ENCODE peak calls at places on chromosomes 4 and X, in seven cellular contexts. L, B, O, D, A, J and F are unnamed samples.

GRCh38 chrX:109535578-109535977 is 1.1 kb upstream of the NXT2 start:
- DNase-seq in L (no peak), B (no peak), O (no peak), D (no peak), A (no peak), J (no peak), F (no peak)

GRCh38 chr4:57077550-57078311 is 32.5 kb downstream of the IGFBP7 start:
- DNase-seq in L (peak), B (no peak), O (no peak), D (no peak), A (no peak), J (no peak), F (no peak)

GRCh38 chr4:147927377-147928137 is 195.7 kb downstream of the ARHGAP10 start:
- DNase-seq in L (peak), B (no peak), O (no peak), D (peak), A (peak), J (no peak), F (no peak)

GRCh38 chr4:102422843-102423242 is 77.6 kb upstream of the SLC39A8 start:
- DNase-seq in L (no peak), B (no peak), O (no peak), D (no peak), A (no peak), J (no peak), F (no peak)

GRCh38 chrX:139815771-139816170 is 107.8 kb upstream of the MCF2 start:
- DNase-seq in L (no peak), B (no peak), O (no peak), D (no peak), A (no peak), J (no peak), F (no peak)

GRCh38 chr4:142386450-142386849 is 459.7 kb downstream of the INPP4B start:
- DNase-seq in L (no peak), B (no peak), O (no peak), D (no peak), A (no peak), J (no peak), F (no peak)

GRCh38 chr4:105058177-105058812 is 88.4 kb upstream of the TET2 start:
- DNase-seq in L (peak), B (no peak), O (no peak), D (no peak), A (no peak), J (no peak), F (no peak)

GRCh38 chr4:146340798-146341197 is 126.5 kb downstream of the REELD1 start:
- DNase-seq in L (peak), B (no peak), O (no peak), D (no peak), A (no peak), J (no peak), F (no peak)

GRCh38 chrX:150100261-150100660 is 162.0 kb upstream of the EOLA2 start:
- DNase-seq in L (peak), B (no peak), O (no peak), D (no peak), A (no peak), J (no peak), F (no peak)

GRCh38 chr4:1249731-1250526 is 999 bp upstream of the CTBP1 start:
- DNase-seq in L (no peak), B (peak), O (no peak), D (peak), A (no peak), J (no peak), F (no peak)

GRCh38 chr4:149952101-149952500 is 126.1 kb upstream of the DCLK2 start:
- DNase-seq in L (no peak), B (no peak), O (no peak), D (no peak), A (no peak), J (no peak), F (no peak)

GRCh38 chr4:149961876-149962597 is 116.2 kb upstream of the DCLK2 start:
- DNase-seq in L (peak), B (no peak), O (no peak), D (no peak), A (no peak), J (no peak), F (no peak)

GRCh38 chr4:149959391-149959790 is 118.9 kb upstream of the DCLK2 start:
- DNase-seq in L (peak), B (no peak), O (no peak), D (no peak), A (no peak), J (no peak), F (no peak)

GRCh38 chr4:149951501-149951900 is 126.7 kb upstream of the DCLK2 start:
- DNase-seq in L (no peak), B (no peak), O (no peak), D (no peak), A (no peak), J (no peak), F (no peak)

GRCh38 chr4:149956678-149957077 is 121.6 kb upstream of the DCLK2 start:
- DNase-seq in L (no peak), B (no peak), O (no peak), D (no peak), A (no peak), J (no peak), F (no peak)
- TF ChIP-seq CTCF in L (no peak), B (no peak), O (no peak), D (no peak), A (no peak), J (no peak), F (no peak)

GRCh38 chrX:10603612-10604011 is 16.8 kb downstream of the MID1 start:
- DNase-seq in L (no peak), B (no peak), O (no peak), D (no peak), A (no peak), J (no peak), F (no peak)

GRCh38 chrX:10600479-10600878 is 19.9 kb downstream of the MID1 start:
- DNase-seq in L (no peak), B (no peak), O (no peak), D (no peak), A (no peak), J (no peak), F (no peak)

GRCh38 chrX:10602646-10603045 is 17.7 kb downstream of the MID1 start:
- DNase-seq in L (no peak), B (no peak), O (no peak), D (no peak), A (no peak), J (no peak), F (no peak)

GRCh38 chrX:10598540-10598939 is 21.8 kb downstream of the MID1 start:
- DNase-seq in L (no peak), B (no peak), O (no peak), D (no peak), A (peak), J (no peak), F (no peak)

DNA sequence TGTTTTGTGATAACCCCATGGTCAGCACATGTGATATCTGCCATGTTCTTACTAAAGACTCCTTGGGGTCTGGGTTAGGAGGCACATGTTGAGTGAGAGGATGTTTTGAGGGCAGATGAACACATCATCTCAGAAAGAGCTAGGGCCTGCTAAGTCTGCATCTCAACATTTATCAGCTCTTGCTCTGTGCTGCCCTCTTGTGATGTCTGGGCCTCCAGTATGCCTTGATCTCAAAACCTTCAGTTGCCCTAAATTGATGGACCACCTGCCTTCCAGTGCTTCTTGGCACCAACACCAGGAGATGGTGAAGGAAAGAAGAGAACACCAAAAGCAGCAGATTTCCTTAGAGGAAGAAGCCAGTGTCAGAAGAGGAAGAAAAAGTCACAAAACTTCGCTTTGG is 22.5 kb downstream of the MID1 start:
- DNase-seq in L (peak), B (peak), O (no peak), D (no peak), A (peak), J (peak), F (no peak)
- TF ChIP-seq CTCF in L (peak), B (no peak), O (no peak), D (peak), A (peak), J (peak), F (peak)

GRCh38 chr4:114659386-114660008 is 60.9 kb downstream of the UGT8 start:
- DNase-seq in L (peak), B (peak), O (peak), D (no peak), A (peak), J (peak), F (peak)
- TF ChIP-seq CTCF in L (peak), B (peak), O (peak), D (peak), A (peak), J (peak), F (peak)

DNA sequence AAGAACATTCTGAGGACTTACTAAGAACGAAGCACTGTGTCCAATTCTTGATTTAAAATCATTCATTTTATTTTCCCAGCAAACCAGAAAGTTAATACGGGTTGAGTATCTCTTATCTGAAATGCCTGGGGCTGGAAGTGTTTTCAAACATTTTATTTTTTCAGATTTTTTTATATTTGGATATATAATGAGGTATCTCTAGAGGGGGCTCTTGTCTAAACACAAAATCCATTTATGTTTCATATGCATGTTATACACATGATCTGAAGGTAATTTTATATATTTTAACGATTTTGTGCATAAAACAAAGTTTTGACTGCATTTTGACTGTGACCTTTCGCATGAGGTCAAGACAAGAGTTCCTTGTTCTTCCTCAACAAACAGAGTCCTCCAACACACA is 320.9 kb downstream of the ASMT start:
- DNase-seq in L (no peak), B (no peak), O (no peak), D (no peak), A (no peak), J (no peak), F (no peak)
- TF ChIP-seq CTCF in L (no peak), B (no peak), O (no peak), D (no peak), A (no peak), J (no peak), F (no peak)

GRCh38 chr4:25159837-25160713 is at the start of gene SEPSECS:
- DNase-seq in L (peak), B (peak), O (peak), D (peak), A (peak), J (peak), F (peak)
- TF ChIP-seq CTCF in L (no peak), B (no peak), O (no peak), D (no peak), A (no peak), J (no peak), F (no peak)

DNA sequence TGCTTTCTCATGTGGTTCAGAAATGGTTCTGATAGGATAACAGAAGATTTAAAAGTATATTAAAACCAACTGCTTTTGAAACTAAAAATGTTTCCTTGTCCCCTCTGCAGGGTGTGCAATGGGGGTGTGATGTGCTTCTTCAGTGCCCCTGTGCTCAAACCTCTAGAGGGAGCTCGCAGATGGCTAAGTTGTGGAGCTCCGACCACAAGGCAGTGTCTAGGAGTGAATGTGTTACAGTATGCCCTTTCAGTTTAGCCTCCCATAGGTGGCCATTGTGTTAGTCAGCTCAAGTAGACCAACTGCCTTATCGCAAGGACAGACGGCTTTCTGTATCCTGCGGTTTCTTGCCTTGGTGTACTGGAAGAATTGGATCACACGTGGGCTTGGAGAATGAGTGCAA is 130.5 kb downstream of the TENT5D start:
- DNase-seq in L (no peak), B (no peak), O (no peak), D (no peak), A (no peak), J (peak), F (no peak)
- TF ChIP-seq CTCF in L (no peak), B (no peak), O (no peak), D (no peak), A (no peak), J (peak), F (no peak)

GRCh38 chr4:24032371-24032989 is 142.6 kb upstream of the PPARGC1A start:
- DNase-seq in L (peak), B (no peak), O (no peak), D (no peak), A (no peak), J (peak), F (no peak)
- TF ChIP-seq CTCF in L (no peak), B (no peak), O (peak), D (peak), A (peak), J (peak), F (peak)

GRCh38 chrX:123588723-123589122 is 144.1 kb downstream of the THOC2 start:
- DNase-seq in L (no peak), B (no peak), O (no peak), D (no peak), A (no peak), J (no peak), F (no peak)
- TF ChIP-seq CTCF in L (no peak), B (no peak), O (no peak), D (no peak), A (no peak), J (no peak), F (no peak)

DNA sequence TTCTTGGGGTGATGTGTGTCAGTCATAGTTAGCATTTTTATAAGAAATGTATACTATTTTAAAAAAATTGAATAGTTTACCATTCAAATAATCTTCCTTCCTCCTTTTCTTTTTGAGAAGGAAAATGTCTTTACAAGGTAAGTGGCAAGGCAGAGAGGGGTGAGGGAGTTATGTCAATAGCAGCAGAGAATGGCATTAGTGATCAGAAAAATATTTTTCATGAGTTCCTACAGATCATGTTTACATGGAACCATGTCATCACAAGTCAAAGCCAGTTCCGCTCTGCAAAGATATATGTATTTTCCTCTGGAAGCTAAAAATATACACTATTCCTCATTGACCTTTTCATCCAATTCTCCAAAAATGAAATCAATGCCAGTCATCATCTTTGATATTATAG is 67.3 kb downstream of the PTPN13 start:
- DNase-seq in L (no peak), B (no peak), O (no peak), D (no peak), A (no peak), J (no peak), F (no peak)
- TF ChIP-seq CTCF in L (no peak), B (no peak), O (no peak), D (no peak), A (no peak), J (no peak), F (no peak)